ENCODE peak calls at places on chromosomes 16 and 17, in five cellular contexts. V is cardiac muscle cell, B is kidney, S is thoracic aorta, I is OCI-LY7. Z is an unnamed sample. For H3K4me1, the result is how much of the 10 kb centered on the place peaks cover.

GRCh38 chr17:73343739-73344454 is 32.1 kb upstream of the CDC42EP4 start:
- DNase-seq in S (no peak), V (peak), B (no peak), I (no peak), Z (no peak)

GRCh38 chr17:79915850-79916430 is 76.7 kb upstream of the CBX4 start:
- DNase-seq in I (peak), B (peak), V (peak), S (no peak), Z (no peak)

GRCh38 chr17:68771867-68772515 is 170.8 kb upstream of the FAM20A start:
- DNase-seq in V (peak), I (peak), S (no peak), B (no peak), Z (no peak)

GRCh38 chr16:17360810-17361209 is 110.0 kb downstream of the XYLT1 start:
- DNase-seq in V (no peak), S (no peak), I (no peak), B (no peak), Z (no peak)

GRCh38 chr17:72270530-72270929 is 149.7 kb downstream of the SOX9 start:
- DNase-seq in B (peak), I (no peak), V (no peak), S (no peak), Z (no peak)

GRCh38 chr16:84648595-84649510 is 542 bp downstream of the KLHL36 start:
- DNase-seq in S (no peak), B (peak), V (peak), I (peak), Z (peak)

GRCh38 chr17:64781394-64781793 is 119.3 kb upstream of the SMURF2 start:
- DNase-seq in I (peak), V (peak), B (peak), S (no peak), Z (no peak)

GRCh38 chr17:12053552-12053951 is 32.9 kb downstream of the MAP2K4 start:
- DNase-seq in B (no peak), S (no peak), V (no peak), I (no peak), Z (no peak)

GRCh38 chr16:29675811-29676643 is 3.0 kb upstream of the QPRT start:
- DNase-seq in V (peak), B (no peak), I (peak), S (no peak), Z (no peak)

GRCh38 chr17:77425791-77426641 is 285.2 kb downstream of the SEC14L1 start:
- DNase-seq in V (no peak), I (no peak), S (no peak), B (no peak), Z (peak)

GRCh38 chr16:73040735-73041402 is 7.1 kb downstream of the ZFHX3 start:
- DNase-seq in B (no peak), I (no peak), S (no peak), V (no peak), Z (no peak)

GRCh38 chr16:26961459-26961858 is 105.3 kb upstream of the C16orf82 start:
- DNase-seq in I (no peak), V (no peak), B (no peak), S (no peak), Z (no peak)

GRCh38 chr16:26957283-26957859 is 109.4 kb upstream of the C16orf82 start:
- DNase-seq in B (no peak), V (no peak), S (no peak), I (no peak), Z (no peak)

GRCh38 chr16:26959416-26960009 is 107.2 kb upstream of the C16orf82 start:
- DNase-seq in I (no peak), V (no peak), S (no peak), B (no peak), Z (no peak)

GRCh38 chr16:26963109-26963508 is 103.6 kb upstream of the C16orf82 start:
- DNase-seq in S (no peak), B (no peak), I (peak), V (peak), Z (no peak)
- TF ChIP-seq CTCF in S (no peak), B (no peak), I (peak), V (peak), Z (no peak)

GRCh38 chr16:89334461-89334860 is 117.0 kb downstream of the ZNF778 start:
- DNase-seq in I (no peak), B (peak), V (no peak), S (no peak), Z (no peak)

GRCh38 chr16:89334050-89334449 is 116.5 kb downstream of the ZNF778 start:
- DNase-seq in S (no peak), I (no peak), V (no peak), B (peak), Z (peak)

GRCh38 chr16:89332248-89333245 is 115.0 kb downstream of the ZNF778 start:
- DNase-seq in V (no peak), B (peak), S (no peak), I (peak), Z (peak)

GRCh38 chr16:89330177-89330856 is 112.8 kb downstream of the ZNF778 start:
- DNase-seq in V (no peak), B (peak), S (no peak), I (no peak), Z (peak)

GRCh38 chr16:89331371-89332109 is 114.0 kb downstream of the ZNF778 start:
- DNase-seq in B (no peak), I (no peak), S (no peak), V (no peak), Z (no peak)
- H3K4me1 ChIP-seq in B (under half), I (half or more), S (under half), V (under half), Z (half or more)

GRCh38 chr16:21997693-21998480 is 3.0 kb downstream of the PDZD9 start:
- DNase-seq in S (no peak), B (no peak), I (no peak), V (no peak), Z (no peak)
- TF ChIP-seq CTCF in S (no peak), B (no peak), I (no peak), V (no peak), Z (no peak)

GRCh38 chr17:18318122-18318521 is 3.0 kb downstream of the SMCR8 start:
- DNase-seq in I (no peak), V (no peak), B (peak), S (no peak), Z (no peak)
- H3K4me1 ChIP-seq in I (under half), V (under half), B (under half), S (under half), Z (half or more)

GRCh38 chr16:88811600-88811849 is 203 bp downstream of the APRT start:
- DNase-seq in B (no peak), S (no peak), I (no peak), V (no peak), Z (no peak)

GRCh38 chr16:88810868-88811599 is 694 bp downstream of the APRT start:
- DNase-seq in I (peak), V (peak), B (peak), S (peak), Z (peak)

GRCh38 chr16:88813396-88814143 is 1.8 kb upstream of the APRT start:
- DNase-seq in I (no peak), B (no peak), V (no peak), S (no peak), Z (no peak)

GRCh38 chr16:88810166-88810867 is 1.4 kb downstream of the APRT start:
- DNase-seq in V (no peak), S (no peak), B (no peak), I (peak), Z (no peak)

DNA sequence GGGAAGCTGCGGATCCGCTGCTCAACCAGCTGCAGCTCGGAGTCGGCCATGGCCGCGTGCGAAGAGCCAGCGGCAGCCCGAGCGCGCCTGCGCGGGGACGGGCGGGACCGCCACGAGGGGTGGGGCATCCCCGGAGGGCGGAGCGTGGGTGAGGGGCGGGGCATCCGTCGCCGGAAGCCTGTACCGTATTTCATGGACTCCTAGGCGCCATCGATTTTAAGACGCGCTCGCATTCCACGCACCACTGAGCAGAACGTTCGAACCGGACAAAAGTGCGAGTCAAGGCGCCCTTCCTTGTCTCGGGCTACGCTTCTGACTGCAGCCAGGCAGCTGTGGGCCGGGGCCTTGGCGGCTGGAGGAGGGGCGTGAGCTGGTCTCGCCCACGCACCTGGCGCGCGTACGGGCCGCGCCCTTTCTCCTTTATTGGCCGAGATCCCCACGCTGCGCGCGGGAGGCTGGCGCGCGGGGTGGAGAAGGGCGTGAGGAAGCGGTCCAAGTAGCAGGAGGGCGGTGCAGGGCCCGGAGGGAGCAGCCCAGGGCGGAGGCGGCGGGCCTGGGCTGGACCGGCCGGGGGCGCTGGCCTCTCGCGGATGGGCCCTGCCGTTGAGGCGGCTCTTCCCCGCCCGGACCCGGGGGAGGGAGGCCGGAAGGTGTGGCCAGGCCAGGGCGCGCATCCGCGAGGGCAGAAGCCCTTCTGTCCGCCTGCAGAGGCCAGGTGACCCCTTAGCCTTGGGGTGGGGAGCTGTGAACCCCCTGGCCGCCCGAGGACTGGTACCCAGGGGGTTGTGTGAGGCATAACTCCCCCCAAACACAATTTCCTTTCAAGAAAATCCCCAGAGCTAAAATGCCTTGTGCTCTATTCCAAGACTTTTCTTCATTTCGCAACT is at the start of gene APRT:
- DNase-seq in B (peak), I (peak), S (peak), V (peak), Z (peak)
- TF ChIP-seq CTCF in B (peak), I (no peak), S (peak), V (peak), Z (peak)

GRCh38 chr17:19343671-19344151 is 18.8 kb downstream of the B9D1 start:
- DNase-seq in B (peak), V (no peak), S (no peak), I (no peak), Z (no peak)

GRCh38 chr17:19342611-19343255 is 19.8 kb downstream of the B9D1 start:
- DNase-seq in I (no peak), V (no peak), B (no peak), S (no peak), Z (no peak)

GRCh38 chr17:19343256-19343630 is 19.3 kb downstream of the B9D1 start:
- DNase-seq in V (no peak), B (no peak), S (no peak), I (no peak), Z (no peak)

GRCh38 chr17:19341211-19341631 is 21.3 kb downstream of the B9D1 start:
- DNase-seq in I (no peak), B (no peak), V (no peak), S (no peak), Z (no peak)

DNA sequence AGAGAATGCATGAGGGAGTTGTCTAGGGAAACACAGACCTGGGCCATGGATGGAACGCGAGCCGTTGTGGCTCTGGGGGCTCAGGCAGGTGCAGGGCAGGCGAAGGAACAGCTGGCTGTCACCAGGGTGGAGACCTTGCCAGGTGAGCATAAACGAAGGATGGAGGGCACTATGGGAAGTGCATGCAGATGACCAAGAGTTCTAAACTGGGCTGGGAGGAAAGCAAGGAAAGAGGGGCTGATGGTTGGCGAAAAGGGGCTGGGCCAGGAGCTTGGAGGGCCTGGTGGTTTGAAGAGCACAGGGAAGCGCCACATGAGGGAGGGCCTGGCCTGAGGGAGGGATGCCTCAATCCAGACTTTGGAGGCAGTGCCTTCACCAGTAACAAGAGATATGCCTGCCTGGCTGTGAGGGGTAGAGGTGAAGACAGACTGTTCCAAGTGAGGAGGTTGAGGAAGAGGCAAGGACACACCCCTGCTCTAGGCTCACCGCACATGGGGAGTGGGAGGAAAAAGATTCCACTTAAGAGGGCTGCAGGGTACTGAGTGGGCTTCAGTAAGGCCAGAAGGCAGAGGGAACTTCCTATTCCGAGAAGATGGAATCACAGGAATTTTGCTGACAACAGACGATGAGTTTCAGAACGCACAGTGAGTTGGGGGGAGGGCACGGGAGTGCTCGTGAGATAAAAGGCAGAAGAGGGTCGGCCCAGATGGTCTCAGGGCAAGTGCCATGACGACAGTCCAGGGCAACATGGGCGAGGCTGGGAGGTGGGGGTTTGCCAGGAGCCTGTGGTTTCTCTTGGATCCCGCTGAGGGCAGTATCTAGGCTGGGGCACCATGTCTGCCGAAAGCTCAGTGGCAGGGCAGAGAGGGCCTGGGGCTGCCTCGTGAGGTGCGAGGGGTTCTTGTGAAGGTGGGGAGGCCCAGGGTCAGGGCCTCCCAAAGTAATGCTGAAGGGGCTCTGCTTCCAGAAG is 20.6 kb downstream of the B9D1 start:
- DNase-seq in S (no peak), B (no peak), V (peak), I (no peak), Z (no peak)
- H3K4me1 ChIP-seq in S (under half), B (under half), V (under half), I (under half), Z (under half)

DNA sequence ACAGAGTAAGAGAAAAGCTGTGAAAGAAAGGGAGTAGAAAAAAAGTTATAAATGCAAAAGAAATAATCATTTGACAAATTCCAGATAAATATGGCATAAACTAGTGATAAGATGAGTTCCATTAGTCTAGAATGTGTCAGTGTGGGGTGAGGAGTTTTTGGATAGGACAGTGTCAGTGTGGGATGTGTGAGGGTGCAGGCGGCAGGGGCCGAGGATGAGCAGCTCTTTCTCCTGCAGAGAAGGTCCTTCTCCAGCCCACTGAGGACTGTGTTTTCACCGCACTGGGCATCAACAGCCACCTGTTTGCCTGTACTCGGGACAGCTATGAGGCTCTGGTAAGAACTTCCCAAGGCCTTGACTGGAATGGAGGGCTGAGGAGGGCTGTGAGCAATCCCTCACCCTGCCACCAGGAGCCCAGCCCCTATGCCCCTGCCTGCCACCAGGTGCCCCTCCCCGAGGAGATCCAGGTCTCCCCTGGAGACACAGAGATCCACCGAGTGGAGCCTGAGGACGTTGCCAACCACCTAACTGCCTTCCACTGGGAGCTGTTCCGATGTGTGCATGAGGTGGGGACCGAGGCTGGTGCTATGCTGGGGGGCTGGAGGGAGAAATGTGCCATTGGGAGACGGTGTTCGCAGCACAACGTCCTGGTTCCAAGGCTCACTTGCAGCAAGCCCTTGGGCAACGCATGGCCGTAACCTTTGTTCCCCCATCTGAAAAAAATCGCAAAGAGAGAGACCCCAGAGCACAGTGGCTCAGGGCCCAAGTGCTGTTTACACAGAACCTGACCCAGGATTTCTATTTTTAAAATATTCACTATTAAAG is 13.1 kb downstream of the RAPGEFL1 start:
- DNase-seq in S (no peak), V (peak), I (peak), B (no peak), Z (no peak)
- TF ChIP-seq CTCF in S (peak), V (peak), I (peak), B (no peak), Z (no peak)

GRCh38 chr16:2973081-2973480 is 3.9 kb downstream of the PAQR4 start:
- DNase-seq in I (no peak), S (no peak), B (no peak), V (no peak), Z (no peak)

GRCh38 chr16:2971985-2972784 is 3.0 kb downstream of the PAQR4 start:
- DNase-seq in V (no peak), B (peak), I (no peak), S (no peak), Z (no peak)

GRCh38 chr16:2970563-2970962 is 1.4 kb downstream of the PAQR4 start:
- DNase-seq in V (no peak), I (no peak), B (no peak), S (no peak), Z (no peak)

GRCh38 chr16:2969545-2970521 is 685 bp downstream of the PAQR4 start:
- DNase-seq in B (peak), S (no peak), I (peak), V (peak), Z (no peak)

GRCh38 chr16:2971134-2971984 is 2.2 kb downstream of the PAQR4 start:
- DNase-seq in S (no peak), I (no peak), V (no peak), B (peak), Z (no peak)
- H3K4me1 ChIP-seq in S (under half), I (under half), V (under half), B (under half), Z (under half)

Z was measured in gastrocnemius medialis.